ENCODE peak calls at places on chromosome 5, in ten cellular contexts. A, E, J, Y, H, Q, M, Z, F and U are unnamed samples.

GRCh38 chr5:139470821-139471300 is at the start of gene SMIM33:
- ATAC-seq in Q (peak; percentile 20), A (no peak), M (no peak), Y (peak; percentile 77), J (no peak), Z (no peak), E (peak; percentile 70), F (no peak), H (peak; percentile 41), U (no peak)

GRCh38 chr5:160486573-160486972 is 64.9 kb downstream of the PTTG1 start:
- ATAC-seq in H (peak; percentile 69), Q (no peak), F (no peak), J (no peak), M (no peak), E (peak; percentile 85), Y (peak; percentile 92), Z (no peak), A (no peak), U (no peak)

GRCh38 chr5:115815693-115816225 is 700 bp downstream of the CDO1 start:
- ATAC-seq in Y (no peak), F (peak; percentile 57), J (peak; percentile 45), M (peak; percentile 51), E (no peak), A (peak; percentile 46), Z (peak; percentile 35), H (no peak), Q (peak; percentile 18), U (peak; percentile 46)

GRCh38 chr5:61641748-61642565 is 309.9 kb downstream of the ZSWIM6 start:
- ATAC-seq in J (no peak), E (no peak), Q (peak; percentile 53), Y (no peak), A (no peak), H (no peak), M (no peak), F (peak; percentile 67), Z (peak; percentile 40), U (peak; percentile 80)

GRCh38 chr5:79546782-79547428 is 33.0 kb upstream of the HOMER1 start:
- ATAC-seq in H (no peak), F (no peak), Z (no peak), M (peak; percentile 92), Q (peak; percentile 86), J (no peak), Y (no peak), A (no peak), E (no peak), U (no peak)

GRCh38 chr5:177510567-177511053 is 984 bp upstream of the DOK3 start:
- ATAC-seq in E (no peak), J (no peak), Z (no peak), Y (no peak), M (no peak), Q (peak; percentile 16), F (peak; percentile 31), H (no peak), A (no peak), U (no peak)

GRCh38 chr5:149757186-149757950 is 27.3 kb downstream of the PPARGC1B start:
- ATAC-seq in M (no peak), Z (peak; percentile 52), F (no peak), E (no peak), Y (no peak), H (no peak), J (no peak), A (peak; percentile 34), Q (peak; percentile 77), U (no peak)

GRCh38 chr5:7763621-7764072 is 87.3 kb downstream of the CFAP90 start:
- ATAC-seq in H (no peak), E (no peak), M (no peak), A (no peak), J (no peak), Y (no peak), Z (peak; percentile 36), F (no peak), Q (no peak), U (no peak)

GRCh38 chr5:68074633-68075032 is 140.9 kb upstream of the PIK3R1 start:
- ATAC-seq in H (no peak), F (no peak), M (no peak), E (no peak), Z (no peak), Q (peak; percentile 33), Y (no peak), A (peak; percentile 41), J (no peak), U (no peak)

GRCh38 chr5:176373100-176373818 is 8.0 kb downstream of the ARL10 start:
- ATAC-seq in E (no peak), J (no peak), A (peak; percentile 83), Y (no peak), Q (no peak), Z (no peak), H (no peak), M (no peak), F (no peak), U (no peak)

GRCh38 chr5:122789461-122790171 is 14.7 kb downstream of the SNX2 start:
- ATAC-seq in E (no peak), M (peak; percentile 79), Y (no peak), Q (no peak), H (no peak), J (no peak), F (no peak), A (no peak), Z (no peak), U (no peak)

GRCh38 chr5:109585012-109585599 is 104.6 kb upstream of the MAN2A1 start:
- ATAC-seq in M (no peak), F (no peak), J (no peak), Q (peak; percentile 21), E (no peak), A (peak; percentile 82), Z (no peak), Y (no peak), H (no peak), U (no peak)

GRCh38 chr5:140259509-140259908 is 43.4 kb downstream of the PFDN1 start:
- ATAC-seq in E (peak; percentile 73), M (no peak), Y (peak; percentile 71), Z (peak; percentile 94), A (no peak), Q (no peak), J (no peak), F (no peak), H (no peak), U (no peak)